ENCODE peak calls at places on chromosomes 6 and 20, in five cellular contexts. Q is stomach, R is lower leg skin, H is Panc1, Y is RWPE1. U is an unnamed sample.

GRCh38 chr20:38337561-38338140 is 8.6 kb upstream of the LBP start:
- DNase-seq in Q (no peak), R (no peak), H (no peak), Y (peak), U (peak)

GRCh38 chr6:26233608-26234420 is 131.2 kb upstream of the BTN3A2 start:
- DNase-seq in Q (peak), R (peak), H (no peak), Y (no peak), U (peak)

GRCh38 chr20:5172903-5173463 is 46.2 kb downstream of the CDS2 start:
- DNase-seq in Q (no peak), R (no peak), H (no peak), Y (no peak), U (no peak)

GRCh38 chr6:160253714-160254113 is 4.9 kb downstream of the SLC22A2 start:
- DNase-seq in Q (no peak), R (no peak), H (no peak), Y (no peak), U (peak)

GRCh38 chr6:165827190-165827518 is 164.1 kb upstream of the PDE10A start:
- DNase-seq in Q (no peak), R (no peak), H (no peak), Y (no peak), U (no peak)

GRCh38 chr6:20511858-20512257 is 22.4 kb upstream of the CDKAL1 start:
- DNase-seq in Q (no peak), R (no peak), H (no peak), Y (no peak), U (no peak)

GRCh38 chr20:57323034-57323433 is 6.6 kb upstream of the SPO11 start:
- DNase-seq in Q (no peak), R (peak), H (no peak), Y (peak), U (peak)

GRCh38 chr6:157432861-157433260 is 51.9 kb downstream of the ZDHHC14 start:
- DNase-seq in Q (no peak), R (no peak), H (no peak), Y (no peak), U (no peak)

GRCh38 chr20:54479138-54479906 is 3.9 kb downstream of the DOK5 start:
- DNase-seq in Q (no peak), R (no peak), H (no peak), Y (no peak), U (peak)

GRCh38 chr6:82681119-82681714 is 317.6 kb downstream of the TPBG start:
- DNase-seq in Q (no peak), R (no peak), H (no peak), Y (no peak), U (no peak)

GRCh38 chr6:13217206-13217905 is 111.0 kb downstream of the TBC1D7 start:
- DNase-seq in Q (no peak), R (peak), H (no peak), Y (no peak), U (no peak)

GRCh38 chr6:17574871-17575560 is 25.1 kb upstream of the FAM8A1 start:
- DNase-seq in Q (no peak), R (no peak), H (no peak), Y (peak), U (no peak)

GRCh38 chr20:10982692-10983091 is 308.9 kb upstream of the JAG1 start:
- DNase-seq in Q (no peak), R (no peak), H (peak), Y (peak), U (no peak)

GRCh38 chr6:147136057-147136456 is 68.2 kb upstream of the STXBP5 start:
- DNase-seq in Q (no peak), R (no peak), H (no peak), Y (no peak), U (no peak)

GRCh38 chr6:32932132-32932868 is 8.5 kb downstream of the HLA-DMB start:
- DNase-seq in Q (no peak), R (no peak), H (no peak), Y (no peak), U (no peak)

GRCh38 chr6:150813319-150813992 is 52.0 kb upstream of the MTHFD1L start:
- DNase-seq in Q (no peak), R (no peak), H (no peak), Y (peak), U (peak)

GRCh38 chr20:45138451-45139300 is 14.4 kb upstream of the WFDC12 start:
- DNase-seq in Q (peak), R (peak), H (no peak), Y (peak), U (peak)

GRCh38 chr6:19988555-19988954 is 151.4 kb downstream of the ID4 start:
- DNase-seq in Q (no peak), R (no peak), H (no peak), Y (peak), U (peak)

GRCh38 chr6:150282806-150283205 is 86.0 kb upstream of the IYD start:
- DNase-seq in Q (no peak), R (no peak), H (no peak), Y (no peak), U (no peak)

GRCh38 chr6:169738204-169738971 is 13.0 kb downstream of the DYNLT2 start:
- DNase-seq in Q (no peak), R (no peak), H (no peak), Y (no peak), U (no peak)

GRCh38 chr20:48283470-48284110 is 498.3 kb upstream of the SULF2 start:
- DNase-seq in Q (peak), R (no peak), H (peak), Y (peak), U (peak)

GRCh38 chr20:11376998-11377397 is 540.7 kb upstream of the BTBD3 start:
- DNase-seq in Q (no peak), R (no peak), H (no peak), Y (no peak), U (no peak)

GRCh38 chr20:56171087-56172012 is 77.2 kb upstream of the MC3R start:
- DNase-seq in Q (no peak), R (no peak), H (no peak), Y (peak), U (no peak)

GRCh38 chr6:124433369-124434064 is 528.7 kb upstream of the RNF217 start:
- DNase-seq in Q (no peak), R (no peak), H (no peak), Y (no peak), U (no peak)

GRCh38 chr6:109015185-109015584 is 79.5 kb downstream of the SESN1 start:
- DNase-seq in Q (no peak), R (no peak), H (no peak), Y (peak), U (no peak)

GRCh38 chr6:28142446-28142845 is 763 bp downstream of the ZKSCAN8 start:
- DNase-seq in Q (no peak), R (no peak), H (no peak), Y (no peak), U (no peak)

GRCh38 chr6:123415844-123416468 is 220.8 kb downstream of the TRDN start:
- DNase-seq in Q (peak), R (no peak), H (peak), Y (peak), U (peak)

GRCh38 chr6:40778186-40778585 is 191.0 kb upstream of the LRFN2 start:
- DNase-seq in Q (no peak), R (no peak), H (no peak), Y (peak), U (no peak)

GRCh38 chr6:29653452-29654038 is 3.3 kb upstream of the MOG start:
- DNase-seq in Q (peak), R (no peak), H (no peak), Y (peak), U (peak)

GRCh38 chr6:68634503-68635411 is at the start of gene ADGRB3:
- DNase-seq in Q (peak), R (peak), H (no peak), Y (peak), U (peak)

DNA sequence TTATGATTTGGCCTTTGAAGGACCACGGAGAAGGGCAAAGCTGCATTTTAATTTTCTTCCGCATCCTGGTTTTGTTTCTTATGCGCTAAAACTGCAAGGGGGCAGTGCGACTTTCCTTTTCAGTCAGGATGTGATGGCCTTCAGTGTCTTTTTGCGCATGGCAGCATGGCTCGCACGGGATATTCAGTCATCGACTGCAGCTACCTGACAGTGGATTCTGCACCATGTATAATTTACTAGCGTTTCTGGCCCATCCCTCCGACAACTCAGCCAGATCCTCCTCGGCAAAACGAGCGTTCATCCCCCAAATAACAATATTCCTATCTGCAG is 2.2 kb downstream of the LAMP5 start:
- DNase-seq in Q (no peak), R (no peak), H (no peak), Y (no peak), U (no peak)
- TF ChIP-seq CTCF in Q (no peak), R (no peak), H (no peak), Y (no peak), U (no peak)

GRCh38 chr20:17966432-17967312 is 1.9 kb downstream of the SNX5 start:
- DNase-seq in Q (no peak), R (no peak), H (peak), Y (no peak), U (no peak)
- TF ChIP-seq CTCF in Q (no peak), R (no peak), H (no peak), Y (no peak), U (no peak)

GRCh38 chr20:61119263-61119662 is 132.8 kb upstream of the CDH4 start:
- DNase-seq in Q (no peak), R (peak), H (no peak), Y (no peak), U (no peak)

GRCh38 chr20:61118429-61119224 is 133.4 kb upstream of the CDH4 start:
- DNase-seq in Q (no peak), R (peak), H (no peak), Y (no peak), U (no peak)

GRCh38 chr20:61121661-61122060 is 130.4 kb upstream of the CDH4 start:
- DNase-seq in Q (no peak), R (no peak), H (no peak), Y (no peak), U (no peak)

GRCh38 chr20:61123286-61123685 is 128.8 kb upstream of the CDH4 start:
- DNase-seq in Q (no peak), R (no peak), H (no peak), Y (no peak), U (no peak)

DNA sequence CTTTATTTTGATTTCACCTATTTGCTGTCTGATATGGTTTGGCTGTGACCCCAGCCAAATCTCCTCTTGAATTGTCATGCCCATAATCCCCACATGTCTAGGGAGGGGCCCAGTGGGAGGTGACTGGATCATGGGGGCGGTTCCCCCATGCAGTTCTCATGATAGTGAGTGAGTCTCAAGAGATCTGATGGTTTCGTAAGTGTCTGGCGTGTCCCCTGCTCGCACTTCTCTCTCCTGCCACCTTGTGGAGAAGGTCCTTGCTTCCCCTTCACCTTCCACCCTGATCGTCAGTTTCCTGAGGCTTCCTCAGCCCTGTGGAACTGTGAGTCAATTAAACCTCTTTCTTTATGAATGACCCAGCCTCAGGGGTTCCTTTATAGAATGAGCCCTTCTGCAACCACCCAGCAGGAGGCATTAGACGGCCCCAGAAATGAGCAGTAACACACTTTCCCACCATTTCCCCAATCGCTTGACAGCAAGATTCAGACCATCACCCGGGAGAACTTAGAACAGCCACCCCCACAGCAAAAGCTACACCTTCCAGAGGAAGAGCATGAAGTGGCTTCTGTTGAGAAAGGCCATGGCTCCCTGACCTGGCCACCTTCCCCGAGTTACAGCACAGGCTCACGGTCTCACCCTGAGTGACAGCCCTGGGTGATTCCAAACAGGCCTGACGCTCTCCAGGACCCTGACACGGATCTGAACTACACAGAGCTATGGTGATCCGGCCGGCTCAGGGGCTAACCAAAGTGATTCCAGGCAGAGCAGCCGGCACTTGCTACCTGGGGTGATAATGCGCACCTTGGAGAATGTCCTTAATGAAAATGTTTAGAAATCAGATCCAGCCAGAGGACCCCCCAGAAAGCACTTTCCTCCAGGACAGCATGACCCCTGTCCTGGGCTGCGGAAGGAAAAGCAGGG is 131.2 kb upstream of the CDH4 start:
- DNase-seq in Q (no peak), R (peak), H (no peak), Y (no peak), U (peak)
- TF ChIP-seq CTCF in Q (peak), R (no peak), H (peak), Y (peak), U (peak)

GRCh38 chr20:59526242-59527225 is 77.8 kb upstream of the PHACTR3 start:
- DNase-seq in Q (no peak), R (no peak), H (no peak), Y (no peak), U (no peak)
- TF ChIP-seq CTCF in Q (no peak), R (no peak), H (peak), Y (peak), U (peak)

GRCh38 chr6:153146413-153146812 is 15.3 kb upstream of the RGS17 start:
- DNase-seq in Q (no peak), R (no peak), H (no peak), Y (no peak), U (no peak)

GRCh38 chr6:153150400-153150766 is 19.3 kb upstream of the RGS17 start:
- DNase-seq in Q (no peak), R (no peak), H (no peak), Y (no peak), U (no peak)

GRCh38 chr6:153145591-153145990 is 14.5 kb upstream of the RGS17 start:
- DNase-seq in Q (no peak), R (no peak), H (no peak), Y (no peak), U (no peak)

DNA sequence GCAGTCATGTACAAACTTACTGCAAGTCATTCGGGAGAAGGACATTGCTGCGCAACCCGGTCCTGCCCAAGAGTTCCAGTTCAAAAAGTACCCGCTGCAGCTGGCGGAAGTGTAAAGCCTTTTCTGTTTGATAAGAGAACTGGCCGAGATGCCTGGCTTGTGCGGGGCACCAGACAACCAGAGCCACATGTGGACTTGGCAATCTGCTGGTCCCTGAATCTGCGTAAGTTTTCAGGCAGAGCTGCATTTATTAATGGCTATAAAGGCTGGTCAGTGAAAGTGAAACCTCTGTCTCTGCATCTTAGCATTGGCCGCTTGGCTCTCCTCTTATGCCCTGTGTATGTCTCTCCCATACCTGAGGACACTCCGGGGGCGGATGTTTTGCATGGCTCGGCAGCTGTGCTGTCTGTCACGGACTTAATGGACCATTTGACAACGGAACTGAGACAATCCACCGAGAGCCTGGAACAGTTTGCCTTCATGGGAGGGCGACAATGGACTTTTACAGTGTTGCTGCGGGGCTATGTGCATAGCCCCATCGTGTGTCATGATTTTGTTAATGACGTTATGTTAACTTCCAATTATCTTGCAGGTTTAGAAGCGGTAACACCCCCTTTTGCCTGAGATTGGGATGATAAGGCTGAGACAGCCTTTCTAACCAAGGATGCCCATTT is 19.8 kb upstream of the RGS17 start:
- DNase-seq in Q (peak), R (no peak), H (no peak), Y (no peak), U (no peak)
- TF ChIP-seq CTCF in Q (no peak), R (no peak), H (no peak), Y (no peak), U (no peak)